ENCODE peak calls at places on chromosome 19, in five cellular contexts. E is cardiac muscle cell; O is stimulated activated naive CD4-positive, alpha-beta T cell treated with Interleukin-2 at 50 U/mL for 16 hours; C is nucleus accumbens; U is KBM-7. X is an unnamed sample.
A peak's percentile ranks its signal among the peaks of the same experiment; 100 is the strongest.

GRCh38 chr19:47467914-47468313 is 3.8 kb downstream of the SLC8A2 start:
- DNase-seq in C (no peak), U (no peak), O (no peak), E (no peak), X (no peak)

GRCh38 chr19:35005256-35005977 is 5.3 kb downstream of the GRAMD1A start:
- DNase-seq in U (no peak), C (no peak), O (no peak), E (no peak), X (no peak)

GRCh38 chr19:8973501-8974091 is 36.6 kb downstream of the MUC16 start:
- DNase-seq in E (peak; percentile 1), C (no peak), U (peak; percentile 14), O (no peak), X (no peak)

GRCh38 chr19:12655546-12655945 is 11.0 kb downstream of the MAN2B1 start:
- DNase-seq in E (no peak), C (no peak), U (no peak), O (no peak), X (no peak)

GRCh38 chr19:1616875-1617274 is 11.6 kb upstream of the UQCR11 start:
- DNase-seq in U (no peak), E (no peak), C (no peak), O (no peak), X (no peak)

GRCh38 chr19:45340232-45340898 is at the start of gene KLC3:
- DNase-seq in E (no peak), U (peak; percentile 33), C (no peak), O (peak; percentile 10), X (peak; percentile 79)

GRCh38 chr19:51157265-51157664 is 15.2 kb downstream of the SIGLEC7 start:
- DNase-seq in U (no peak), O (no peak), E (no peak), C (no peak), X (no peak)

GRCh38 chr19:13883665-13884064 is 6.7 kb downstream of the NANOS3 start:
- DNase-seq in E (no peak), C (no peak), U (no peak), O (no peak), X (no peak)

GRCh38 chr19:18839465-18840287 is 7.9 kb downstream of the UPF1 start:
- DNase-seq in C (no peak), E (no peak), U (no peak), O (no peak), X (no peak)

GRCh38 chr19:39492225-39492624 is 6.5 kb upstream of the DLL3 start:
- DNase-seq in E (no peak), C (no peak), U (no peak), O (no peak), X (no peak)

GRCh38 chr19:54418030-54418929 is 3.0 kb downstream of the TTYH1 start:
- DNase-seq in U (peak; percentile 86), O (no peak), C (no peak), E (peak; percentile 73), X (no peak)

GRCh38 chr19:11995174-11995573 is 30.3 kb downstream of the ZNF763 start:
- DNase-seq in C (no peak), O (no peak), U (no peak), E (peak; percentile 79), X (no peak)

GRCh38 chr19:7294571-7295212 is 478 bp upstream of the INSR start:
- DNase-seq in C (peak; percentile 34), U (peak; percentile 59), E (peak; percentile 52), O (no peak), X (peak; percentile 23)

GRCh38 chr19:41998246-41999020 is 4.4 kb upstream of the ATP1A3 start:
- DNase-seq in O (peak; percentile 8), U (no peak), E (peak; percentile 45), C (no peak), X (peak; percentile 72)

GRCh38 chr19:43620061-43621001 is 902 bp upstream of the ZNF428 start:
- DNase-seq in U (no peak), E (no peak), O (no peak), C (no peak), X (no peak)

GRCh38 chr19:41928754-41929535 is 696 bp upstream of the ERFL start:
- DNase-seq in O (peak; percentile 15), E (no peak), U (peak; percentile 71), C (no peak), X (peak; percentile 55)

GRCh38 chr19:40822161-40822560 is 23.2 kb downstream of the EGLN2 start:
- DNase-seq in C (no peak), E (no peak), U (peak; percentile 36), O (no peak), X (no peak)

GRCh38 chr19:49109569-49110233 is 4.5 kb upstream of the LIN7B start:
- DNase-seq in U (no peak), C (no peak), O (no peak), E (no peak), X (no peak)

GRCh38 chr19:41864374-41864773 is 4.3 kb downstream of the RPS19 start:
- DNase-seq in O (no peak), C (no peak), E (no peak), U (no peak), X (no peak)

GRCh38 chr19:39307233-39307821 is 11.1 kb downstream of the IFNL1 start:
- DNase-seq in U (no peak), C (no peak), O (no peak), E (peak; percentile 28), X (no peak)

GRCh38 chr19:42528354-42529247 is at the start of gene CEACAM1:
- DNase-seq in O (peak; percentile 25), C (no peak), E (peak; percentile 53), U (no peak), X (peak; percentile 53)

GRCh38 chr19:49655570-49656455 is 9.8 kb downstream of the IRF3 start:
- DNase-seq in C (no peak), U (no peak), E (no peak), O (no peak), X (no peak)

X was measured in germinal center.